ENCODE peak calls at places on chromosomes 16 and 17, in six cellular contexts. One of them, this sample, is unnamed.

GRCh38 chr16:84513111-84514065 is 8.9 kb upstream of the MEAK7 start:
- DNase-seq in sigmoid colon: peak
- DNase-seq in effector memory CD4-positive, alpha-beta T cell: no peak
- DNase-seq in amniotic epithelial cell: peak
- DNase-seq in HT1080: no peak
- DNase-seq in GM03348: no peak
- DNase-seq in this sample: no peak

GRCh38 chr17:57135748-57136342 is 50.8 kb downstream of the AKAP1 start:
- DNase-seq in sigmoid colon: no peak
- DNase-seq in effector memory CD4-positive, alpha-beta T cell: no peak
- DNase-seq in amniotic epithelial cell: no peak
- DNase-seq in HT1080: no peak
- DNase-seq in GM03348: no peak
- DNase-seq in this sample: no peak

GRCh38 chr16:58114827-58115825 is 14.1 kb downstream of the CFAP20 start:
- DNase-seq in sigmoid colon: no peak
- DNase-seq in effector memory CD4-positive, alpha-beta T cell: no peak
- DNase-seq in amniotic epithelial cell: peak
- DNase-seq in HT1080: no peak
- DNase-seq in GM03348: no peak
- DNase-seq in this sample: no peak

GRCh38 chr17:6461792-6462524 is 17.7 kb downstream of the PIMREG start:
- DNase-seq in sigmoid colon: no peak
- DNase-seq in effector memory CD4-positive, alpha-beta T cell: no peak
- DNase-seq in amniotic epithelial cell: peak
- DNase-seq in HT1080: no peak
- DNase-seq in GM03348: no peak
- DNase-seq in this sample: no peak

GRCh38 chr17:58504826-58505351 is 9.5 kb downstream of the MTMR4 start:
- DNase-seq in sigmoid colon: peak
- DNase-seq in effector memory CD4-positive, alpha-beta T cell: no peak
- DNase-seq in amniotic epithelial cell: no peak
- DNase-seq in HT1080: no peak
- DNase-seq in GM03348: no peak
- DNase-seq in this sample: no peak

GRCh38 chr17:44627513-44627912 is 28.8 kb upstream of the MEIOC start:
- DNase-seq in sigmoid colon: no peak
- DNase-seq in effector memory CD4-positive, alpha-beta T cell: no peak
- DNase-seq in amniotic epithelial cell: no peak
- DNase-seq in HT1080: no peak
- DNase-seq in GM03348: no peak
- DNase-seq in this sample: no peak

GRCh38 chr17:7992924-7993323 is 9.5 kb upstream of the GUCY2D start:
- DNase-seq in sigmoid colon: peak
- DNase-seq in effector memory CD4-positive, alpha-beta T cell: no peak
- DNase-seq in amniotic epithelial cell: no peak
- DNase-seq in HT1080: peak
- DNase-seq in GM03348: no peak
- DNase-seq in this sample: no peak

GRCh38 chr17:41486809-41487530 is 2.7 kb downstream of the KRT36 start:
- DNase-seq in sigmoid colon: no peak
- DNase-seq in effector memory CD4-positive, alpha-beta T cell: no peak
- DNase-seq in amniotic epithelial cell: no peak
- DNase-seq in HT1080: no peak
- DNase-seq in GM03348: no peak
- DNase-seq in this sample: peak